ENCODE peak calls at places on chromosomes 12 and 14, in six cellular contexts. D, U, P, Q, Z and G are unnamed samples.

GRCh38 chr12:75944097-75944904 is 87.3 kb downstream of the PHLDA1 start:
- DNase-seq in D (peak; percentile 93), U (peak; percentile 41), P (no peak), Q (peak; percentile 55), Z (no peak), G (peak; percentile 29)

GRCh38 chr12:3380200-3381020 is 110.6 kb upstream of the PRMT8 start:
- DNase-seq in D (no peak), U (no peak), P (no peak), Q (no peak), Z (no peak), G (no peak)

GRCh38 chr12:8829128-8829524 is 6.7 kb downstream of the A2ML1 start:
- DNase-seq in D (no peak), U (no peak), P (no peak), Q (no peak), Z (no peak), G (no peak)

GRCh38 chr12:107130830-107131760 is 37.7 kb upstream of the CRY1 start:
- DNase-seq in D (no peak), U (no peak), P (no peak), Q (no peak), Z (no peak), G (no peak)

GRCh38 chr12:89344043-89344861 is 8.0 kb downstream of the DUSP6 start:
- DNase-seq in D (no peak), U (no peak), P (no peak), Q (no peak), Z (no peak), G (no peak)

GRCh38 chr14:90755661-90756304 is 60.4 kb downstream of the TTC7B start:
- DNase-seq in D (no peak), U (no peak), P (no peak), Q (no peak), Z (no peak), G (no peak)

GRCh38 chr14:74658535-74659130 is 46.6 kb upstream of the LTBP2 start:
- DNase-seq in D (peak; percentile 48), U (no peak), P (no peak), Q (no peak), Z (no peak), G (no peak)

GRCh38 chr14:100522616-100523021 is 64.6 kb downstream of the BEGAIN start:
- DNase-seq in D (no peak), U (no peak), P (no peak), Q (no peak), Z (no peak), G (no peak)

GRCh38 chr14:69712637-69713088 is 54.3 kb upstream of the SRSF5 start:
- DNase-seq in D (no peak), U (no peak), P (no peak), Q (no peak), Z (peak; percentile 66), G (peak; percentile 38)

GRCh38 chr12:107437954-107438353 is 247.6 kb upstream of the PWP1 start:
- DNase-seq in D (no peak), U (no peak), P (no peak), Q (no peak), Z (no peak), G (no peak)

GRCh38 chr14:50045837-50046236 is 70.5 kb downstream of the VCPKMT start:
- DNase-seq in D (no peak), U (no peak), P (no peak), Q (no peak), Z (no peak), G (no peak)

GRCh38 chr14:87992349-87992719 is 648 bp downstream of the GALC start:
- DNase-seq in D (no peak), U (no peak), P (no peak), Q (no peak), Z (peak; percentile 51), G (no peak)

GRCh38 chr12:46711756-46712155 is 114.0 kb downstream of the SLC38A4 start:
- DNase-seq in D (no peak), U (no peak), P (no peak), Q (no peak), Z (no peak), G (no peak)

GRCh38 chr14:26427059-26427458 is 170.8 kb downstream of the NOVA1 start:
- DNase-seq in D (peak; percentile 64), U (no peak), P (no peak), Q (no peak), Z (no peak), G (no peak)

GRCh38 chr12:131944601-131945251 is 5.0 kb upstream of the EP400 start:
- DNase-seq in D (no peak), U (no peak), P (no peak), Q (no peak), Z (no peak), G (no peak)

GRCh38 chr14:104075530-104076151 is 9.9 kb upstream of the ASPG start:
- DNase-seq in D (no peak), U (peak; percentile 31), P (no peak), Q (no peak), Z (no peak), G (no peak)
- TF ChIP-seq CTCF in D (peak; percentile 44), U (peak; percentile 77), P (no peak), Q (peak; percentile 35), Z (no peak), G (no peak)

GRCh38 chr14:103616635-103617300 is 12.2 kb upstream of the KLC1 start:
- DNase-seq in D (no peak), U (no peak), P (no peak), Q (no peak), Z (no peak), G (no peak)
- H3K4me3 ChIP-seq in D (no peak overlapping the region), U (no peak overlapping the region), P (no peak overlapping the region), Q (no peak overlapping the region), Z (no peak overlapping the region), G (no peak overlapping the region)

DNA sequence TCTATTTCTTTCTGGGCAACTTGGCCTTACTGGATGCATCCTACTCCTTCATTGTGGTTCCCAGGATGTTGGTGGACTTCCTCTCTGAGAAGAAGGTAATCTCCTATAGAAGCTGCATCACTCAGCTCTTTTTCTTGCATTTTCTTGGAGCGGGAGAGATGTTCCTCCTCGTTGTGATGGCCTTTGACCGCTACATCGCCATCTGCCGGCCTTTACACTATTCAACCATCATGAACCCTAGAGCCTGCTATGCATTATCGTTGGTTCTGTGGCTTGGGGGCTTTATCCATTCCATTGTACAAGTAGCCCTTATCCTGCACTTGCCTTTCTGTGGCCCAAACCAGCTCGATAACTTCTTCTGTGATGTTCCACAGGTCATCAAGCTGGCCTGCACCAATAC is 5.3 kb downstream of the OR4N5 start:
- DNase-seq in D (no peak), U (no peak), P (no peak), Q (no peak), Z (no peak), G (no peak)
- TF ChIP-seq CTCF in D (no peak), U (no peak), P (no peak), Q (no peak), Z (no peak), G (no peak)

DNA sequence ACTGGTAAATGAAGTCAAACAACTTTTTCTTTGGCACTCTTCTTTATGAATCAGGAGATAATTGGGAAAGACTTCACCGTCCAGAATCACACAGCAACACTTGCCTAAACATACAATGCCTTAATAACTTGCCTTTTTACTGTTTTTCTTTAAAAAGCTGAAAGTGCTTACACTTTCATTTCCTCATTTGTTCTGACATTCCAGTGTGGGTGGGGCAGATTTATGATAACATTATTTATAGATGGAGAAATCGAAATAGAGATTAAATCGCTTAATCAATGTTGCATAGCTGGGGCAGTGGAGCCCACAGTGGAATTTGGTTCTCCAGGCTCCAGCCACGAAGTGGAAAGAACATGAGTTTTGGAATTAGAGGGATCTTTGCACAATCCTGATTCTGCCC is 2.8 kb upstream of the FRS2 start:
- DNase-seq in D (no peak), U (peak; percentile 24), P (no peak), Q (no peak), Z (no peak), G (no peak)
- H3K4me3 ChIP-seq in D (no peak overlapping the region), U (peak overlapping the region; percentile 16), P (no peak overlapping the region), Q (no peak overlapping the region), Z (no peak overlapping the region), G (no peak overlapping the region)